ENCODE peak calls at places on chromosomes 16 and 17, in seven cellular contexts. M, V, C, O, X, A and Y are unnamed samples.

GRCh38 chr17:7405882-7406825 is 1.5 kb upstream of the NLGN2 start:
- DNase-seq in M (no peak), V (no peak), C (no peak), O (no peak), X (no peak), A (no peak), Y (no peak)

GRCh38 chr16:77905356-77905920 is 116.9 kb upstream of the CLEC3A start:
- DNase-seq in M (no peak), V (no peak), C (peak), O (no peak), X (no peak), A (peak), Y (no peak)

GRCh38 chr16:14427371-14427948 is 202.6 kb downstream of the PARN start:
- DNase-seq in M (no peak), V (no peak), C (peak), O (no peak), X (peak), A (no peak), Y (no peak)

GRCh38 chr17:69802045-69802740 is 272.8 kb upstream of the KCNJ16 start:
- DNase-seq in M (no peak), V (no peak), C (peak), O (no peak), X (no peak), A (peak), Y (no peak)

GRCh38 chr17:75241996-75242460 is 19.4 kb downstream of the GGA3 start:
- DNase-seq in M (no peak), V (peak), C (no peak), O (no peak), X (peak), A (no peak), Y (no peak)

GRCh38 chr17:685006-685405 is 29.6 kb downstream of the VPS53 start:
- DNase-seq in M (no peak), V (no peak), C (no peak), O (no peak), X (no peak), A (no peak), Y (no peak)

GRCh38 chr17:43351686-43352085 is 47.1 kb upstream of the ARL4D start:
- DNase-seq in M (no peak), V (no peak), C (no peak), O (no peak), X (no peak), A (no peak), Y (no peak)

GRCh38 chr17:79627184-79627765 is 16.4 kb upstream of the RBFOX3 start:
- DNase-seq in M (no peak), V (no peak), C (no peak), O (no peak), X (no peak), A (no peak), Y (no peak)